ENCODE peak calls at places on chromosomes 11 and 22, in six cellular contexts. One of them, this sample, is unnamed.

GRCh38 chr11:72629266-72629665 is 45.0 kb downstream of the PDE2A start:
- DNase-seq in H9: no peak
- DNase-seq in RWPE2: no peak
- DNase-seq in breast epithelium: no peak
- DNase-seq in CD8-positive, alpha-beta T cell: no peak
- DNase-seq in OCI-LY7: no peak
- DNase-seq in this sample: no peak

GRCh38 chr11:31133064-31133463 is 236.5 kb downstream of the DCDC1 start:
- DNase-seq in H9: no peak
- DNase-seq in breast epithelium: no peak
- DNase-seq in CD8-positive, alpha-beta T cell: no peak
- DNase-seq in OCI-LY7: no peak
- DNase-seq in RWPE2: no peak
- DNase-seq in this sample: no peak

GRCh38 chr11:69654660-69655478 is 13.9 kb downstream of the CCND1 start:
- DNase-seq in H9: peak
- DNase-seq in RWPE2: peak
- DNase-seq in breast epithelium: peak
- DNase-seq in OCI-LY7: no peak
- DNase-seq in CD8-positive, alpha-beta T cell: no peak
- DNase-seq in this sample: no peak

GRCh38 chr22:23574371-23574811 is 5.7 kb downstream of the IGLL1 start:
- DNase-seq in H9: no peak
- DNase-seq in OCI-LY7: no peak
- DNase-seq in RWPE2: no peak
- DNase-seq in CD8-positive, alpha-beta T cell: no peak
- DNase-seq in breast epithelium: peak
- DNase-seq in this sample: no peak

GRCh38 chr11:64650923-64651523 is 60.0 kb downstream of the SLC22A12 start:
- DNase-seq in RWPE2: no peak
- DNase-seq in CD8-positive, alpha-beta T cell: no peak
- DNase-seq in breast epithelium: no peak
- DNase-seq in H9: peak
- DNase-seq in OCI-LY7: peak
- DNase-seq in this sample: no peak

GRCh38 chr11:44684886-44685285 is 41.9 kb upstream of the TSPAN18 start:
- DNase-seq in OCI-LY7: no peak
- DNase-seq in CD8-positive, alpha-beta T cell: no peak
- DNase-seq in H9: no peak
- DNase-seq in breast epithelium: no peak
- DNase-seq in RWPE2: no peak
- DNase-seq in this sample: no peak

GRCh38 chr11:45920531-45921477 is 1.7 kb upstream of the LARGE2 start:
- DNase-seq in CD8-positive, alpha-beta T cell: no peak
- DNase-seq in RWPE2: peak
- DNase-seq in breast epithelium: no peak
- DNase-seq in OCI-LY7: no peak
- DNase-seq in H9: no peak
- DNase-seq in this sample: no peak

GRCh38 chr11:128503231-128503991 is 83.9 kb downstream of the ETS1 start:
- DNase-seq in OCI-LY7: no peak
- DNase-seq in RWPE2: no peak
- DNase-seq in H9: no peak
- DNase-seq in breast epithelium: no peak
- DNase-seq in CD8-positive, alpha-beta T cell: peak
- DNase-seq in this sample: no peak

GRCh38 chr11:57345555-57346151 is 7.5 kb downstream of the P2RX3 start:
- DNase-seq in H9: peak
- DNase-seq in RWPE2: no peak
- DNase-seq in OCI-LY7: peak
- DNase-seq in breast epithelium: peak
- DNase-seq in CD8-positive, alpha-beta T cell: peak
- DNase-seq in this sample: peak

GRCh38 chr22:36330655-36331305 is 57.0 kb downstream of the MYH9 start:
- DNase-seq in RWPE2: no peak
- DNase-seq in breast epithelium: no peak
- DNase-seq in H9: no peak
- DNase-seq in CD8-positive, alpha-beta T cell: no peak
- DNase-seq in OCI-LY7: no peak
- DNase-seq in this sample: no peak

DNA sequence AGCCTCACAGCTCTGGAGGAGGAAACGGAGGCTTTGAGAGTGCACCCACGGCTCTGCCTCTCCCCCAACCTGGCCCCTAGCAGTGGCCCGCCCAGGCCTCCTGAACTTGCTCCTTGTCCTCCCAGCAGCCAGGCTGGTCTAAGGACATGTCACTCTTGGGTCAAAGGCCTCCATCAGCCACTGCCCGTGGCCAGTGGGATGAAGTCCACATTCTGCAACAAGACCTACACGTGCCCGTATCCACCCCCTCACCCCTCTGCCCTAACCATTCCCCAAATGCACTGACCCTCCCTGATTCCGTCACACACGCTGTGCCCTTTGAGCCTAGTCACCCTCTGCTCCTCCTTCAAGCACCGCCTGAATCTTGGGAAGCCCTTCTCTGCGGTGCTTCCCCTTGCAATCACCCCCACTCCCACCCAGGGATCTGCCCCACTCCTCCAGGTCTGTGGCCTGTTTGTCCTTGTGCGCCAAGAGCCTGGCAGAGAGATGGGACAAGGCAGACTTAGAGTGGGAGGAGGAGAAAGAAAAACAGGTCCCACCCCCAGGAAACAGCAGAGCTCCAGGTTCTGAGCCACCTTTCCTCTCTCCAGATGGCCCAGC is 37.5 kb upstream of the TEF start:
- DNase-seq in breast epithelium: no peak
- DNase-seq in CD8-positive, alpha-beta T cell: no peak
- DNase-seq in H9: no peak
- DNase-seq in OCI-LY7: no peak
- DNase-seq in RWPE2: peak
- DNase-seq in this sample: no peak
- H3K27ac ChIP-seq in breast epithelium: no peak
- H3K27ac ChIP-seq in CD8-positive, alpha-beta T cell: no peak
- H3K27ac ChIP-seq in H9: no peak
- H3K27ac ChIP-seq in OCI-LY7: no peak
- H3K27ac ChIP-seq in RWPE2: no peak
- H3K27ac ChIP-seq in this sample: no peak

GRCh38 chr11:61042537-61042936 is 59.8 kb upstream of the CD5 start:
- DNase-seq in H9: no peak
- DNase-seq in breast epithelium: no peak
- DNase-seq in OCI-LY7: no peak
- DNase-seq in RWPE2: no peak
- DNase-seq in CD8-positive, alpha-beta T cell: no peak
- DNase-seq in this sample: no peak
- H3K27ac ChIP-seq in H9: no peak
- H3K27ac ChIP-seq in breast epithelium: no peak
- H3K27ac ChIP-seq in OCI-LY7: no peak
- H3K27ac ChIP-seq in RWPE2: no peak
- H3K27ac ChIP-seq in CD8-positive, alpha-beta T cell: peak
- H3K27ac ChIP-seq in this sample: no peak

GRCh38 chr22:45783021-45783420 is 111.4 kb downstream of the ATXN10 start:
- DNase-seq in RWPE2: no peak
- DNase-seq in CD8-positive, alpha-beta T cell: no peak
- DNase-seq in breast epithelium: no peak
- DNase-seq in H9: no peak
- DNase-seq in OCI-LY7: no peak
- DNase-seq in this sample: no peak
- H3K27ac ChIP-seq in RWPE2: no peak
- H3K27ac ChIP-seq in CD8-positive, alpha-beta T cell: no peak
- H3K27ac ChIP-seq in breast epithelium: no peak
- H3K27ac ChIP-seq in H9: no peak
- H3K27ac ChIP-seq in OCI-LY7: peak
- H3K27ac ChIP-seq in this sample: no peak

GRCh38 chr11:74949748-74950127 is 672 bp downstream of the SPCS2 start:
- DNase-seq in H9: no peak
- DNase-seq in breast epithelium: no peak
- DNase-seq in RWPE2: no peak
- DNase-seq in CD8-positive, alpha-beta T cell: no peak
- DNase-seq in OCI-LY7: peak
- DNase-seq in this sample: no peak
- H3K27ac ChIP-seq in H9: no peak
- H3K27ac ChIP-seq in breast epithelium: peak
- H3K27ac ChIP-seq in RWPE2: peak
- H3K27ac ChIP-seq in CD8-positive, alpha-beta T cell: peak
- H3K27ac ChIP-seq in OCI-LY7: peak
- H3K27ac ChIP-seq in this sample: peak

DNA sequence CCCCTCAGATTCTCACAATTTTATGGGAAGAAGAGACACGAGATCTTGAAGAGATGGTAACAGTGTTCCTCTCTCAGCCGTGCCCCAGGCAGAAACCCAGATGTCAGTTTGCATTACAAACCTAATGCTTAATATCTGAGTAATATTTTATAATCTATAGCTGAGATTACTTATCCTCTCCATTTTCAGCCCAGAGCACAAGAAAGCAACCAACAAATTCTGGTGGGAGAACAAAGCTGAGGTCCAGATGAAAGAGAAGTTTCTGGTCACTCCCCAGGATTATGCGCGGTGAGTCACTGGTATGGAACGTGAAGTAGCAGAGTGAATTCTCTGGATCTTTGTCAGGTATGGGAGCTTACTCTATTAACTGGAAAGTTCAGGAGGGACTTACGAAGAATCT is 884 bp downstream of the CENATAC start:
- DNase-seq in breast epithelium: no peak
- DNase-seq in CD8-positive, alpha-beta T cell: no peak
- DNase-seq in H9: peak
- DNase-seq in OCI-LY7: no peak
- DNase-seq in RWPE2: no peak
- DNase-seq in this sample: no peak
- H3K27ac ChIP-seq in breast epithelium: peak
- H3K27ac ChIP-seq in CD8-positive, alpha-beta T cell: peak
- H3K27ac ChIP-seq in H9: peak
- H3K27ac ChIP-seq in OCI-LY7: peak
- H3K27ac ChIP-seq in RWPE2: peak
- H3K27ac ChIP-seq in this sample: peak

This sample was measured in substantia nigra.